ENCODE peak calls at places on chromosome 4, in five cellular contexts. I is A549, D is GM12878, A is H1, C is HepG2. G is an unnamed sample.

GRCh38 chr4:23969635-23970034 is 79.8 kb upstream of the PPARGC1A start:
- DNase-seq in I (no peak), D (no peak), A (no peak), C (no peak), G (peak; percentile 10)

GRCh38 chr4:44487341-44487740 is 38.7 kb upstream of the KCTD8 start:
- DNase-seq in I (no peak), D (no peak), A (no peak), C (no peak), G (no peak)

GRCh38 chr4:108030332-108030731 is 40.6 kb downstream of the HADH start:
- DNase-seq in I (peak; percentile 8), D (no peak), A (no peak), C (peak; percentile 30), G (peak; percentile 76)

GRCh38 chr4:161696957-161697356 is 466.8 kb downstream of the FSTL5 start:
- DNase-seq in I (no peak), D (no peak), A (no peak), C (no peak), G (no peak)

GRCh38 chr4:3227878-3228675 is 20.9 kb upstream of the MSANTD1 start:
- DNase-seq in I (no peak), D (no peak), A (no peak), C (no peak), G (peak; percentile 21)

GRCh38 chr4:159360549-159360948 is 257.7 kb downstream of the RAPGEF2 start:
- DNase-seq in I (no peak), D (no peak), A (no peak), C (no peak), G (peak; percentile 96)

GRCh38 chr4:182898479-182898799 is 18.7 kb downstream of the DCTD start:
- DNase-seq in I (no peak), D (no peak), A (no peak), C (no peak), G (no peak)

GRCh38 chr4:10577018-10577417 is 107.5 kb downstream of the CLNK start:
- DNase-seq in I (no peak), D (no peak), A (no peak), C (no peak), G (no peak)

GRCh38 chr4:82491251-82491960 is 61.0 kb downstream of the ENOPH1 start:
- DNase-seq in I (no peak), D (no peak), A (no peak), C (no peak), G (no peak)

GRCh38 chr4:123398803-123399637 is 2.4 kb downstream of the SPRY1 start:
- DNase-seq in I (peak; percentile 22), D (no peak), A (no peak), C (peak; percentile 75), G (peak; percentile 73)

GRCh38 chr4:113106076-113106475 is 56.6 kb downstream of the ANK2 start:
- DNase-seq in I (peak; percentile 2), D (no peak), A (no peak), C (peak; percentile 59), G (peak; percentile 40)

GRCh38 chr4:33746979-33747378 is 2497.3 kb downstream of the ARAP2 start:
- DNase-seq in I (no peak), D (no peak), A (no peak), C (no peak), G (peak; percentile 6)

GRCh38 chr4:13950491-13950890 is 323.0 kb upstream of the BOD1L1 start:
- DNase-seq in I (no peak), D (no peak), A (no peak), C (no peak), G (no peak)

GRCh38 chr4:1635452-1635851 is 48.7 kb downstream of the FAM53A start:
- DNase-seq in I (no peak), D (no peak), A (no peak), C (peak; percentile 3), G (no peak)

GRCh38 chr4:65661469-65661868 is 8.8 kb downstream of the EPHA5 start:
- DNase-seq in I (no peak), D (no peak), A (no peak), C (no peak), G (no peak)

GRCh38 chr4:55218041-55218440 is 92.6 kb upstream of the KDR start:
- DNase-seq in I (no peak), D (no peak), A (no peak), C (no peak), G (no peak)

GRCh38 chr4:107444-108429 is 16.6 kb upstream of the ZNF718 start:
- DNase-seq in I (no peak), D (no peak), A (peak; percentile 60), C (no peak), G (no peak)

GRCh38 chr4:158020175-158020574 is 152.7 kb downstream of the GASK1B start:
- DNase-seq in I (peak; percentile 10), D (no peak), A (no peak), C (peak; percentile 92), G (peak; percentile 96)

GRCh38 chr4:38924266-38924827 is 56.7 kb downstream of the FAM114A1 start:
- DNase-seq in I (no peak), D (no peak), A (no peak), C (no peak), G (no peak)

GRCh38 chr4:125346616-125347015 is 31.9 kb downstream of the FAT4 start:
- DNase-seq in I (no peak), D (no peak), A (no peak), C (no peak), G (no peak)

GRCh38 chr4:53622739-53623151 is 31.5 kb upstream of the LNX1 start:
- DNase-seq in I (no peak), D (no peak), A (no peak), C (no peak), G (peak; percentile 89)

GRCh38 chr4:108762559-108763225 is at the start of gene ETNPPL:
- DNase-seq in I (no peak), D (no peak), A (peak; percentile 85), C (peak; percentile 21), G (no peak)

GRCh38 chr4:158236304-158237030 is 26.2 kb downstream of the TMEM144 start:
- DNase-seq in I (no peak), D (no peak), A (no peak), C (no peak), G (no peak)

GRCh38 chr4:145886871-145887240 is 51.8 kb downstream of the ZNF827 start:
- DNase-seq in I (no peak), D (no peak), A (no peak), C (no peak), G (no peak)

GRCh38 chr4:31674313-31674947 is 954.3 kb downstream of the PCDH7 start:
- DNase-seq in I (no peak), D (no peak), A (no peak), C (no peak), G (peak; percentile 8)

DNA sequence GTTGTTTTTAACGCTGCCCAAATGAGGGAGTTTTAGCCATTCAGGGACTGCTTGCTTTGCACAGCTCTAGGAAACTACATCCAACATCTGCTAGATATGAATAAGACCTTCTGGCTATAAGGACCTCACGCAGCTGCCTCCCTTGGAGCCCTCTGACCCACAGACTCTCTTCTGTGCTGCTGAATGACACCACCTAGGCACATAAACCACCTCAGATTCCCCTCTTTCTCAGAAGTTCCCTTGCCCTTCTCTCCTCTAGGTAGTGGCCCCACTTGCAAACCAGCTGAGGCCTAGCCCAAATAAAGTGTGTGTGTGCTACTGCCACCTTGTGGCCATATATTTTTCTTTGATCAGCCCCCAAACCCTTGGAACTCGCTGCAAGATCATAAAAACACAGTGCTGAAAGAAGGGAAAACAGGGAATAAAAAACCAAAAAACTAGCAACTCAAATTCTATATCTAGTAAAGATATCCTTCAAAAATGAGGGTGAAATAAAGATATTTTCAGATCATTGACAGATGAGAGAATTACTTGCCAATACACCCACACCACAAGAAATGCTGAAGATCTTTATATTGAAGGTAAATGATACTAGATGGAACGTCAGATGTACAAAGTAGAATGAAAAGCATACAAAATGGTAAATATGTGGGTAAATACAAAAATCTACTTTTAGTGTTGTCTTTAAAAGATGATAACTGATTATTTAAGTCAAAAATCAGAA is 265.9 kb downstream of the ADAMTS3 start:
- DNase-seq in I (peak; percentile 3), D (no peak), A (peak; percentile 68), C (peak; percentile 34), G (peak; percentile 35)
- TF ChIP-seq CEBPB in I (no peak), D (no peak), A (no peak), C (no peak), G (no peak)

DNA sequence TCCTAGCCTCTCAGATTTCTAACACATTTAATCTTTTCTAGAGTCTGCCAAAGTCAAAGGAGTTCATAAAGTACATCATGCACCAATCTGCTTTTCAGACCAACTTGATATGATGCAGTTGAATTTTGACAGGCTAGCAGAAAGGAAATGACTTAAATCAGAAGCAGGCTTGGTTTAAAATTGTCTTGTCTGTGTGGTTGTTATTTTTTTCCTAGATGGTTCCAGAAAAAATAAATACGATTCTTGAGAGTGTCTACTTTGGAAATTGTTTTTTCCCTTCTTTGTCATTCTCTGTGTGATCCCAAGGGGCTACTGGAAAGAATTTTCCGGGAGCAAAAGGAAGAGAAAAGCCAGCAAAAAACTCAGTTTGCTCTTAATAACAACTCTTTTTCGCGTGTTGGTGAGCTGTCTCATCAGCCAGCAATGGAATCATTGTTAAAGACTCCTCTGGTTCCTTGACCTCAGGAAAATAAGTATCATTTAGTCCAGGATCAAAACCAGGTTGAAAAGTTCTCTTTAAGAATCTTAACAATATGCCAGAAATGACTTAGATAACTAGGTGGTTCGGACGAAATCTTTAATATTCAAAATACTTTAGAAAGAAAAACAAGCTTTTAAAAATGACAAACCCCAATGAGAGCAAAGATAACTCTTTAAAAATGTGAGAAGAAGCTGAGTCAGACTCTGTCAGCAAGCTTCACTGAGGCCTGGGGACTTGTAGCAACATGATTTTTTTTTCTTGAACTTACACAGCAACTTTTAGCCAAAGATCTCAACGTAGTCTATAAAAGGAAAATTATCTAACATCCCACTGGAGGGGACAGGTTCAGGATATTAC is 49.7 kb upstream of the GAB1 start:
- DNase-seq in I (no peak), D (no peak), A (no peak), C (no peak), G (peak; percentile 75)
- TF ChIP-seq CEBPB in I (no peak), D (no peak), A (no peak), C (no peak), G (no peak)

DNA sequence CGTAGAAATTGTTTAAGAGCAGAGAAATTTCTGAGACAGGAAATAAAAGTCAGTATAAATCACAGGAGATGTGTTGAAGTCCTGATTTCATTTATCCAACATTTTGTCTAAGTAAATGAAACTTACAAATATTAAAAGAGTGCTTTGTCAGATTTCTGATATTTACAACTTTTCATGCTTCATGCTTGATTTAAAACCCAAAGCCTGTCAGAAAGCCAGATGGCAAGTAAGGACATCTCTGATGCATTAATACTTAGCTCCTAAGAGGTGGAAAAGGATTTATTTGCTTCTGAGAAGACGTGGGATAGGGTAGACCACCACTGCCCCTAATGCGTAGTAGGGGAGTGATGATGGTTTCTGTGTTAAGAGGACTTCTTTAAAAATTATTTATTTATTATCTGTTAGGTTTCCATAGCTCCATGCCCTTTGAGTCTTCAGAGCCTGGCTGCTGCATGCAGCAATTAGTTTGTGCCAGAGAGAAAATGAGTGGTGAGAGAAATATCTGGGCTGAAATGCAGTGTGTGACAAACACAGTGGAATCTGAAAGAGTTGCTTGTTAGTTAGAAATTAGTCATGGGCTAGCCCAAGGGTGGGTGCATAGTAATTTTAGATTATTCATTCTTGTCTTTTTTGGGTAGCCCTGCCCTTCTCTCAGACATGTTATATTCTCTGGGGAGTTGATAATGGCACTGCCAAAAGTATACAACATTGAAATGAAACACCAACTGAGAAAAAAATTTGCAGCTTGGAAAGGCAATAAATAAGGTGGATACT is 333.8 kb downstream of the C4orf33 start:
- DNase-seq in I (no peak), D (no peak), A (no peak), C (no peak), G (no peak)
- TF ChIP-seq CEBPB in I (no peak), D (no peak), A (no peak), C (no peak), G (no peak)

DNA sequence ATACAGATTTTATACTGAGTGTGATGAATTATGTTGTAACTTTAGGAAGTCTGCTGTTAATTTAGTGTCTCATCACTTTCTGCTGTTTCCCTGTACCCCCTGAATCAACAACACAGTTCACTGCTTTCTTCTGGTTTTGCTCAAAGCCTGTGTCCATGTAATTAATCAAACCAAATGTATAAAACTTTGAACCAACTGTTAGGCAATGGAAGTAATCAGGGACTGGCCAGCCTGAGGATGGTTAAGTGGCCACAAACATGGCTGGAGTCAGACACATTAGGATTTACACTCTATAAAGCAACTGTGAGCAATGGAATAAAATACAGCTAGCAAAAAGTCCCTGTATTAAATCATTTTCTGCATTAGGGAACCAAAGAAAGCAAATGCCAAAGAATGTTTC is 42.6 kb downstream of the CXCL1 start:
- DNase-seq in I (no peak), D (no peak), A (no peak), C (no peak), G (no peak)
- TF ChIP-seq CEBPB in I (no peak), D (no peak), A (no peak), C (no peak), G (no peak)

G was measured in IMR-90.